ENCODE peak calls at places on chromosomes 5 and 9, in eight cellular contexts. K is OCI-LY7, O is fibroblast of mammary gland, R is sigmoid colon, F is A549, D is right lobe of liver, J is thyroid gland, V is stomach. B is an unnamed sample.

GRCh38 chr5:127988149-127988755 is 95.3 kb upstream of the SLC12A2 start:
- DNase-seq in V (no peak), J (no peak), F (peak; percentile 88), K (no peak), D (no peak), O (peak; percentile 93), R (no peak), B (peak; percentile 46)

GRCh38 chr5:173875189-173875588 is 13.0 kb upstream of the CPEB4 start:
- DNase-seq in F (no peak), J (no peak), V (no peak), R (no peak), K (no peak), O (no peak), D (no peak), B (no peak)

GRCh38 chr9:2414465-2414864 is 207.1 kb upstream of the VLDLR start:
- DNase-seq in R (no peak), D (no peak), V (no peak), O (no peak), K (no peak), J (no peak), F (no peak), B (no peak)

GRCh38 chr9:110936719-110937452 is 101.4 kb downstream of the LPAR1 start:
- DNase-seq in D (no peak), J (no peak), F (no peak), O (peak; percentile 94), K (no peak), V (no peak), R (no peak), B (peak; percentile 15)

GRCh38 chr9:132214027-132214622 is 52.3 kb downstream of the NTNG2 start:
- DNase-seq in K (no peak), O (peak; percentile 79), V (peak; percentile 38), D (no peak), R (peak; percentile 86), F (peak; percentile 51), J (peak; percentile 90), B (no peak)

GRCh38 chr5:1515311-1515920 is 8.3 kb downstream of the LPCAT1 start:
- DNase-seq in J (peak; percentile 1), O (no peak), K (no peak), F (no peak), D (peak; percentile 45), R (peak; percentile 50), V (peak; percentile 21), B (no peak)

GRCh38 chr5:137627293-137627692 is 108.6 kb downstream of the KLHL3 start:
- DNase-seq in R (no peak), D (no peak), J (no peak), V (no peak), F (no peak), O (no peak), K (no peak), B (peak; percentile 33)

GRCh38 chr9:70668751-70669150 is 254.3 kb upstream of the KLF9 start:
- DNase-seq in J (no peak), K (no peak), R (no peak), V (no peak), O (peak; percentile 65), D (no peak), F (no peak), B (no peak)

GRCh38 chr5:68534131-68534940 is 318.8 kb downstream of the PIK3R1 start:
- DNase-seq in K (no peak), O (no peak), V (peak; percentile 70), R (no peak), F (no peak), D (peak; percentile 90), J (peak; percentile 83), B (peak; percentile 51)

GRCh38 chr9:2411459-2412215 is 209.9 kb upstream of the VLDLR start:
- DNase-seq in J (no peak), F (no peak), V (no peak), D (no peak), O (no peak), K (no peak), R (no peak), B (no peak)

GRCh38 chr9:134545213-134546211 is 96.1 kb upstream of the COL5A1 start:
- DNase-seq in F (no peak), D (no peak), V (no peak), O (peak; percentile 80), J (no peak), R (peak; percentile 68), K (no peak), B (no peak)

GRCh38 chr9:88997646-88998045 is 6.4 kb downstream of the S1PR3 start:
- DNase-seq in K (no peak), D (no peak), R (no peak), J (no peak), F (no peak), O (no peak), V (no peak), B (no peak)

GRCh38 chr9:18477719-18478118 is 3.8 kb downstream of the ADAMTSL1 start:
- DNase-seq in O (no peak), K (no peak), R (no peak), J (no peak), D (no peak), V (no peak), F (no peak), B (no peak)

GRCh38 chr9:18474778-18475177 is 825 bp downstream of the ADAMTSL1 start:
- DNase-seq in O (peak; percentile 63), R (no peak), D (no peak), V (no peak), J (no peak), K (no peak), F (no peak), B (no peak)

GRCh38 chr9:18478517-18479361 is 4.8 kb downstream of the ADAMTSL1 start:
- DNase-seq in F (no peak), R (no peak), D (no peak), V (no peak), O (peak; percentile 92), J (no peak), K (no peak), B (no peak)

GRCh38 chr9:18479405-18479804 is 5.5 kb downstream of the ADAMTSL1 start:
- DNase-seq in J (no peak), F (no peak), V (no peak), D (no peak), O (peak; percentile 45), R (no peak), K (no peak), B (no peak)

DNA sequence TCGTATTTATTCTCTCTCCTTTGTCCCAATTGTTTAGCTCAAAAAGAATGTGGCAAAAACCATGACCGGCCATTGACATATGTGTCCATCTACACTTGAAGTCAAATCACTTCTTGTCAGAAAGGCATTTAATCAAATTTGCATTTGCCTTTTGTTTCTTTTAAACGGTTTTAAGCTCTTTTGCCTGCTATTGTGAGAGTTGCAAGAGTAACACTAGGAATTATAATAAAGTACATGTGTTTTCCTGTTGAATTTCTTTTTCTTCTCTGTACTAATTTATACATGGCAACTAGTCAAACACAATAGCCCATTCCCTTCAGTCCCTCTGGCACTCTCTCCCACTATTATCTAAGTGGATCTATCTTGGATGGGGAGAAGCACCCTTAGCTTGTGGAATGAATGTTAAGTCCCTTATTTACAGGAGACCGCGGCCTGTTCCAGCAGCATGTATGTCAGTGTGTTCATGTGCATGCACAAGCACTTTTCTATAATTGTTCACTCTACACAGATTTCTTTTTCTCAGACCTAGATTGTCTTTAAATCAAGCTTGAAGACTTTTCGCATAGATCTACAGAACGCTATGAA is 3.3 kb downstream of the ADAMTSL1 start:
- DNase-seq in D (no peak), J (no peak), F (no peak), R (no peak), K (no peak), V (no peak), O (no peak), B (no peak)
- H3K4me3 ChIP-seq in D (no peak overlapping the region), J (no peak overlapping the region), F (no peak overlapping the region), R (no peak overlapping the region), K (no peak overlapping the region), V (no peak overlapping the region), O (peak overlapping the region; percentile 89), B (no peak overlapping the region)

DNA sequence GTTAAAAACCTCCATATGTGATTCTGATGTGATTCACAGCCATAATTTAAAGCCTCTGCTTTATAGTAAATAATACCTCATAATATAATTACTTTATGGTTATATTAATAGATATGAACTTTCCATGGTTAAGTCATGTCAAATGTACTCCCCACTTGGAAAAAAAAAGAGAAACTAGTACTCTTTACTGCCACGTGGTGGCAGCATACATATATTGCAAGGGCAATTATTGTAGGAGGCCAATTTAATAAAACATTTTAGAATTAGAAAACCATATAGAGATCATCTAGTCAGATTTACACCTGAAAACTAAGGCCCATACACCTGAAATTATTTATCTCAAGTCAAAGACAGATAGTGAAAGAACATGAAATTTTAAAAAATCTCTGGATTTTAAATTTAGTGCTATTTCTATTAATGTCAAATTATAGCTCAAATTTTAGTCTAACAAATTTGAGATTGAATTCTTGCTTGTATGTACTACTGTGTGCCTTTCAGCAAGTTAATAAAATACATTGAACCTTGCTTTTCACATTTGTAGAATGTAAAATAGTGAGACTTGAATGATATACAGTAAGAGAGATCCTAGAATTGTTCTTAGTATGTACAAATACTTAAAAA is 603.6 kb downstream of the TLE4 start:
- DNase-seq in O (peak; percentile 48), K (peak; percentile 56), D (no peak), V (peak; percentile 39), F (peak; percentile 39), J (peak; percentile 11), R (no peak), B (no peak)
- TF ChIP-seq CTCF in O (peak; percentile 69), K (peak; percentile 92), D (peak; percentile 57), V (no peak), F (peak; percentile 71), J (peak; percentile 71), R (peak; percentile 48), B (peak; percentile 66)

DNA sequence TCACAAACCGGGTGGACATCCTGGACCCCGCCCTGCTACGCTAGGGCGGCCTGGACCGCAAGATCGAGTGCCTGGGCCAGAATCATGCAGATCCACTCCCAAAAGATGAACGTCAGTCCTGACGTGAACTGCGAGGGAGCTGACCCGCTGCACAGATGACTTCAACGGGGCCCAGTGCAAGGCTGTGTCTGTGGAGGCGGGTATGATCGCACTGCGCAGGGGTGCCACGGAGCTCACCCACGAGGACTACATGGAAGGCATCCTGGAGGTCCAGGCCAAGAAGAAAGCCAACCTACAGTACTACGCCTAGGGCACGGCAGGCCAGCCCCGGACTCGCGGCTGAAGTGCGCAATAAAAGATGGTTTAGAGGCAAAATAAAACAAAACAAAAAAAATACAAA is 5.2 kb downstream of the SAXO1 start:
- DNase-seq in V (no peak), K (no peak), R (no peak), D (no peak), J (no peak), F (no peak), O (no peak), B (no peak)
- H3K4me3 ChIP-seq in V (no peak overlapping the region), K (no peak overlapping the region), R (no peak overlapping the region), D (no peak overlapping the region), J (no peak overlapping the region), F (no peak overlapping the region), O (no peak overlapping the region), B (no peak overlapping the region)

DNA sequence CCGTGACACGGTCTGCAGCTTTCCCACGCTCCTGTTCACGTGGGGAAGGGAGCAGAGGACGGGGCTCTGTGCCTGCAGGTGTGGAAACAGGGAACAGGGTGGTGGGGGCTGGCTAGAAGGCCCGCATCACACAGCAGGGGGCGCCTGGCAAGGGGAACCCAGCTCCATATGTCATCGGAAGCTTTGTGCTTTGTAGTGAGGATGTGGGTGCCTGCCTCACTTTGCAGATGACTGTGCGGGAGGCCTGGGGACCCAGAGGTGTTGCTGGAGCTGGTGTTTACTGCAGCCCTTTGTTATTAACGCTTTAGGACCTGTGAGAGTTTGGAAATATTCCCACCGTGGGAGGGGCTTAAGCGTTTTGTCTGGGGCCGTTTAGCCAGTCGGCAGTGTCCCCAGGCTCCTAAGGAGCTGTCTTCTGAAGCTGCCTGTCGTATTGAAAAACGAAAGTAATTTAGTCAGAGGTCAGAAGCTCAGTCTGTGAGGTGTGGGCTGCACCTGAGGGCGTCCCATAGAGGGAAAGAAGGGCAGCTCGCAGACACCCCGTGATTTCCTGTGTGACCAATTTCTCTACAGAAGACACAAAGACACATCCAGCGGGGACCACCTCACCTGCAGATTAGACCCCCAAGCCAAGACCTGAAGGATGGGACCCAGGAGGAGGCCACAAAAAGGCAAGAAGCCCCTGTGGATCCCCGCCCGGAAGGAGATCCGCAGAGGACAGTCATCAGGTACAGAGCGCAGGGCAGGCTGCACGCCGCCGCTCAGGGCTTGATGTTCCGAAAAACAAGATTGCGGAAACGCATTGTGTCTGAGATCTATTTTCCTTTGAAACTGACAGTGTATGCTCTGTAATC is 9.1 kb downstream of the MAN1B1 start:
- DNase-seq in O (no peak), F (no peak), D (no peak), K (peak; percentile 53), R (no peak), V (peak; percentile 46), J (no peak), B (no peak)
- TF ChIP-seq CTCF in O (no peak), F (no peak), D (no peak), K (peak; percentile 73), R (no peak), V (no peak), J (no peak), B (no peak)

B was measured in LNCaP clone FGC.